ENCODE peak calls at places on chromosome 12, in five cellular contexts. W is left cardiac atrium; K is T-helper 22 cell; S is naive thymus-derived CD8-positive, alpha-beta T cell; Z is cardiac fibroblast. H is an unnamed sample.

GRCh38 chr12:43044241-43044640 is 454.7 kb upstream of the PRICKLE1 start:
- DNase-seq in Z (no peak), S (no peak), K (no peak), W (no peak), H (peak; percentile 78)

GRCh38 chr12:8065991-8066594 is at the start of gene C3AR1:
- DNase-seq in Z (peak; percentile 69), S (peak; percentile 30), K (peak; percentile 57), W (no peak), H (no peak)

GRCh38 chr12:4032906-4033628 is 159.9 kb upstream of the PARP11 start:
- DNase-seq in Z (peak; percentile 2), K (no peak), S (no peak), W (no peak), H (peak; percentile 44)

GRCh38 chr12:46959484-46959883 is 119.9 kb upstream of the PCED1B start:
- DNase-seq in K (no peak), S (no peak), Z (peak; percentile 79), W (no peak), H (peak; percentile 88)

GRCh38 chr12:96258451-96258933 is 64.3 kb downstream of the ELK3 start:
- DNase-seq in Z (peak; percentile 96), K (no peak), W (peak; percentile 75), S (no peak), H (peak; percentile 82)

GRCh38 chr12:71607494-71608330 is 55.9 kb downstream of the ZFC3H1 start:
- DNase-seq in Z (no peak), S (no peak), W (no peak), K (no peak), H (no peak)

GRCh38 chr12:13962699-13963098 is 18.7 kb downstream of the GRIN2B start:
- DNase-seq in Z (no peak), K (no peak), W (no peak), S (no peak), H (no peak)

GRCh38 chr12:70379856-70380255 is 13.8 kb downstream of the KCNMB4 start:
- DNase-seq in K (no peak), W (no peak), Z (no peak), S (no peak), H (no peak)

GRCh38 chr12:121943926-121944325 is 25.5 kb downstream of the CFAP251 start:
- DNase-seq in S (no peak), K (no peak), W (no peak), Z (no peak), H (no peak)

GRCh38 chr12:96397756-96398421 is 2.4 kb downstream of the CDK17 start:
- DNase-seq in W (no peak), S (no peak), Z (peak; percentile 34), K (no peak), H (peak; percentile 41)

GRCh38 chr12:13156277-13156676 is 40.2 kb upstream of the EMP1 start:
- DNase-seq in Z (peak; percentile 47), W (no peak), K (no peak), S (no peak), H (no peak)

GRCh38 chr12:22042981-22043669 is 2.9 kb upstream of the CMAS start:
- DNase-seq in Z (peak; percentile 63), K (no peak), W (no peak), S (no peak), H (peak; percentile 57)

GRCh38 chr12:56188786-56189335 is 422 bp downstream of the SMARCC2 start:
- DNase-seq in W (no peak), K (no peak), S (no peak), Z (no peak), H (no peak)

GRCh38 chr12:45379261-45379660 is 163.4 kb downstream of the ANO6 start:
- DNase-seq in K (no peak), Z (peak; percentile 50), S (no peak), W (no peak), H (no peak)

GRCh38 chr12:21819236-21819635 is 44.7 kb upstream of the KCNJ8 start:
- DNase-seq in S (no peak), Z (no peak), K (no peak), W (no peak), H (peak; percentile 51)

GRCh38 chr12:53664191-53664590 is 11.7 kb downstream of the ATP5MC2 start:
- DNase-seq in W (no peak), Z (no peak), K (no peak), S (no peak), H (no peak)

GRCh38 chr12:90945070-90945649 is 9.8 kb downstream of the CCER1 start:
- DNase-seq in K (no peak), W (no peak), Z (peak; percentile 57), S (no peak), H (peak; percentile 29)

GRCh38 chr12:83793616-83794015 is 1106.9 kb downstream of the TMTC2 start:
- DNase-seq in K (no peak), W (no peak), Z (no peak), S (no peak), H (peak; percentile 74)

GRCh38 chr12:84638811-84639368 is 273.7 kb downstream of the SLC6A15 start:
- DNase-seq in W (no peak), S (no peak), K (no peak), Z (no peak), H (peak; percentile 32)

GRCh38 chr12:81128930-81129554 is 51.2 kb downstream of the ACSS3 start:
- DNase-seq in W (peak; percentile 16), K (no peak), Z (peak; percentile 64), S (no peak), H (peak; percentile 33)

GRCh38 chr12:107379852-107380567 is 286.7 kb upstream of the CRY1 start:
- DNase-seq in W (no peak), Z (no peak), S (no peak), K (no peak), H (peak; percentile 20)

GRCh38 chr12:130194154-130194553 is 31.9 kb downstream of the FZD10 start:
- DNase-seq in S (no peak), W (no peak), Z (no peak), K (no peak), H (no peak)

GRCh38 chr12:132448453-132448800 is 41.5 kb upstream of the FBRSL1 start:
- DNase-seq in S (no peak), Z (no peak), K (no peak), W (no peak), H (no peak)

GRCh38 chr12:101107032-101107763 is 102.8 kb downstream of the SLC5A8 start:
- DNase-seq in S (no peak), K (no peak), W (no peak), Z (no peak), H (no peak)

GRCh38 chr12:57131896-57132744 is 3.8 kb downstream of the LRP1 start:
- DNase-seq in K (no peak), S (no peak), W (no peak), Z (no peak), H (no peak)

GRCh38 chr12:129073157-129073915 is 220.1 kb downstream of the GLT1D1 start:
- DNase-seq in Z (no peak), W (no peak), K (no peak), S (no peak), H (no peak)

GRCh38 chr12:127257366-127257935 is 1009.5 kb upstream of the TMEM132C start:
- DNase-seq in K (no peak), W (no peak), Z (peak; percentile 41), S (no peak), H (peak; percentile 65)

GRCh38 chr12:43291516-43291915 is 260.5 kb downstream of the ADAMTS20 start:
- DNase-seq in W (no peak), S (no peak), Z (peak; percentile 37), K (no peak), H (no peak)

GRCh38 chr12:43072431-43072830 is 479.6 kb downstream of the ADAMTS20 start:
- DNase-seq in Z (no peak), W (no peak), K (no peak), S (no peak), H (no peak)

GRCh38 chr12:13603951-13604350 is 377.5 kb downstream of the GRIN2B start:
- DNase-seq in K (no peak), W (no peak), Z (no peak), S (no peak), H (no peak)

GRCh38 chr12:57628280-57629191 is 4.5 kb downstream of the B4GALNT1 start:
- DNase-seq in W (no peak), K (no peak), Z (no peak), S (no peak), H (no peak)

GRCh38 chr12:9326085-9326484 is 117.9 kb upstream of the PZP start:
- DNase-seq in S (no peak), Z (no peak), W (no peak), K (no peak), H (no peak)

GRCh38 chr12:108475396-108475795 is 39.7 kb upstream of the FICD start:
- DNase-seq in Z (no peak), K (no peak), W (no peak), S (no peak), H (no peak)

GRCh38 chr12:56157201-56158028 is 744 bp upstream of the MYL6 start:
- DNase-seq in W (peak; percentile 81), K (no peak), S (peak; percentile 40), Z (peak; percentile 91), H (peak; percentile 85)

GRCh38 chr12:27504506-27504905 is 19.5 kb upstream of the PPFIBP1 start:
- DNase-seq in K (no peak), Z (no peak), W (no peak), S (no peak), H (no peak)

GRCh38 chr12:116916714-116917114 is 6.0 kb downstream of the FBXW8 start:
- DNase-seq in S (peak; percentile 29), K (peak; percentile 7), W (no peak), Z (peak; percentile 73), H (peak; percentile 77)

GRCh38 chr12:6376965-6377666 is 1.8 kb upstream of the SCNN1A start:
- DNase-seq in S (no peak), K (no peak), W (peak; percentile 3), Z (no peak), H (no peak)

GRCh38 chr12:76611533-76611932 is 52.0 kb upstream of the OSBPL8 start:
- DNase-seq in Z (peak; percentile 82), W (no peak), S (no peak), K (no peak), H (peak; percentile 98)

GRCh38 chr12:120801146-120801545 is 75.5 kb downstream of the ACADS start:
- DNase-seq in Z (no peak), W (no peak), K (no peak), S (no peak), H (no peak)